ENCODE peak calls at places on chromosomes 16 and 17, in seven cellular contexts. V is fibroblast of lung, Q is kidney epithelial cell, L is upper lobe of right lung, J is type B pancreatic cell, H is neural crest cell, Y is body of pancreas. G is an unnamed sample.

GRCh38 chr17:47839899-47840741 is 953 bp downstream of the SCRN2 start:
- DNase-seq in V (no peak), L (no peak), H (no peak), J (no peak), Y (no peak), Q (no peak), G (no peak)

GRCh38 chr17:48563385-48563838 is 14.7 kb downstream of the HOXB4 start:
- DNase-seq in Y (no peak), V (peak), H (no peak), L (no peak), J (no peak), Q (no peak), G (no peak)

GRCh38 chr17:3558603-3559269 is 1.1 kb upstream of the TRPV3 start:
- DNase-seq in H (no peak), J (no peak), L (no peak), Q (peak), V (peak), Y (no peak), G (peak)

GRCh38 chr17:72761431-72761830 is 331.1 kb downstream of the SLC39A11 start:
- DNase-seq in Y (no peak), Q (no peak), J (no peak), L (no peak), V (no peak), H (no peak), G (no peak)

GRCh38 chr17:30354731-30355130 is 20.9 kb upstream of the TMIGD1 start:
- DNase-seq in Q (no peak), J (no peak), L (no peak), V (no peak), Y (no peak), H (no peak), G (no peak)

GRCh38 chr17:38333635-38334295 is 10.0 kb downstream of the GPR179 start:
- DNase-seq in H (peak), Q (no peak), J (no peak), V (no peak), L (no peak), Y (no peak), G (peak)

GRCh38 chr16:79336437-79337229 is 263.9 kb downstream of the MAF start:
- DNase-seq in J (no peak), Y (no peak), H (no peak), Q (no peak), L (no peak), V (no peak), G (no peak)

GRCh38 chr16:18839555-18839954 is 38.2 kb upstream of the ARL6IP1 start:
- DNase-seq in L (no peak), J (no peak), Q (no peak), Y (no peak), H (no peak), V (no peak), G (no peak)

GRCh38 chr17:19386276-19386863 is 620 bp downstream of the MFAP4 start:
- DNase-seq in Y (peak), L (peak), V (peak), Q (peak), H (no peak), J (no peak), G (no peak)

GRCh38 chr17:55433629-55434422 is 12.2 kb upstream of the MMD start:
- DNase-seq in Q (peak), Y (peak), V (peak), H (no peak), J (no peak), L (no peak), G (peak)

GRCh38 chr16:505479-506245 is 21.9 kb upstream of the CAPN15 start:
- DNase-seq in Y (no peak), Q (no peak), V (no peak), H (no peak), L (no peak), J (no peak), G (no peak)

GRCh38 chr17:47757416-47757815 is 24.4 kb downstream of the TBX21 start:
- DNase-seq in Q (no peak), J (no peak), V (no peak), Y (no peak), L (no peak), H (no peak), G (no peak)

GRCh38 chr17:50491510-50491909 is 12.8 kb downstream of the RSAD1 start:
- DNase-seq in Q (no peak), J (no peak), L (no peak), V (no peak), Y (no peak), H (no peak), G (no peak)

GRCh38 chr16:49075709-49076108 is 205.9 kb downstream of the CBLN1 start:
- DNase-seq in V (no peak), H (no peak), J (no peak), Y (no peak), L (no peak), Q (no peak), G (no peak)

GRCh38 chr16:88923450-88923849 is 53.6 kb downstream of the CBFA2T3 start:
- DNase-seq in Y (no peak), L (no peak), H (no peak), Q (no peak), V (no peak), J (no peak), G (no peak)

GRCh38 chr17:48382989-48383388 is 47.0 kb downstream of the SKAP1 start:
- DNase-seq in H (no peak), V (no peak), L (no peak), Y (no peak), Q (no peak), J (no peak), G (no peak)

GRCh38 chr16:12083625-12084024 is 107.1 kb downstream of the SNX29 start:
- DNase-seq in Y (no peak), V (no peak), H (no peak), L (peak), J (no peak), Q (no peak), G (no peak)

GRCh38 chr17:50638851-50639767 is 4.4 kb downstream of the ABCC3 start:
- DNase-seq in H (no peak), Q (peak), Y (peak), J (no peak), L (peak), V (peak), G (peak)

GRCh38 chr16:2428787-2429036 is 535 bp upstream of the CCNF start:
- DNase-seq in H (no peak), J (no peak), L (no peak), Y (no peak), V (no peak), Q (no peak), G (no peak)

GRCh38 chr16:9869776-9870175 is 312.5 kb downstream of the GRIN2A start:
- DNase-seq in J (no peak), Q (no peak), Y (no peak), L (no peak), H (no peak), V (no peak), G (no peak)

GRCh38 chr17:30187528-30187927 is 48.0 kb downstream of the SLC6A4 start:
- DNase-seq in L (no peak), Y (no peak), H (no peak), V (no peak), J (no peak), Q (no peak), G (no peak)

GRCh38 chr16:88810868-88811599 is 694 bp downstream of the APRT start:
- DNase-seq in V (peak), Y (peak), L (peak), J (no peak), H (peak), Q (peak), G (peak)

GRCh38 chr16:50848755-50849514 is 107.0 kb downstream of the CYLD start:
- DNase-seq in Y (no peak), V (no peak), J (no peak), L (no peak), H (no peak), Q (no peak), G (no peak)

GRCh38 chr16:20073203-20074088 is at the start of gene GPR139:
- DNase-seq in V (no peak), J (no peak), Y (no peak), Q (no peak), H (peak), L (no peak), G (no peak)

GRCh38 chr16:86314402-86315025 is 195.8 kb upstream of the FOXF1 start:
- DNase-seq in H (no peak), L (no peak), Y (no peak), Q (no peak), J (no peak), V (no peak), G (no peak)

GRCh38 chr17:29116652-29117439 is 63.4 kb downstream of the MYO18A start:
- DNase-seq in L (peak), H (peak), Y (peak), Q (no peak), V (peak), J (peak), G (peak)

GRCh38 chr17:47279062-47279801 is 25.6 kb downstream of the ITGB3 start:
- DNase-seq in L (peak), V (peak), H (no peak), Y (peak), J (no peak), Q (peak), G (no peak)

GRCh38 chr17:10745231-10745630 is 15.4 kb upstream of the TMEM220 start:
- DNase-seq in Y (no peak), J (no peak), Q (no peak), V (peak), L (no peak), H (no peak), G (no peak)

GRCh38 chr16:55502801-55503366 is 6.0 kb upstream of the LPCAT2 start:
- DNase-seq in Y (peak), H (peak), L (peak), Q (peak), J (no peak), V (peak), G (peak)

GRCh38 chr16:87635541-87636049 is 33.3 kb downstream of the JPH3 start:
- DNase-seq in H (peak), Y (peak), Q (peak), L (peak), J (no peak), V (peak), G (peak)

GRCh38 chr17:75346906-75347305 is 57.7 kb upstream of the SLC25A19 start:
- DNase-seq in V (peak), Q (no peak), J (no peak), Y (no peak), H (no peak), L (no peak), G (peak)

GRCh38 chr16:63890072-63890471 is 1231.8 kb downstream of the CDH11 start:
- DNase-seq in V (peak), Q (no peak), H (no peak), L (no peak), J (no peak), Y (peak), G (no peak)

GRCh38 chr17:48051706-48052486 is 3.7 kb downstream of the NFE2L1 start:
- DNase-seq in Y (peak), L (no peak), Q (no peak), J (no peak), H (no peak), V (peak), G (no peak)

GRCh38 chr17:42913527-42913926 is 12.9 kb downstream of the G6PC1 start:
- DNase-seq in V (no peak), Y (no peak), Q (no peak), L (no peak), J (no peak), H (no peak), G (no peak)

GRCh38 chr16:9311303-9311954 is 220.0 kb downstream of the HAPSTR1 start:
- DNase-seq in Q (no peak), H (no peak), J (no peak), L (no peak), Y (peak), V (no peak), G (peak)

GRCh38 chr16:2497116-2497630 is 16.6 kb upstream of the ATP6V0C start:
- DNase-seq in L (peak), J (no peak), V (no peak), H (no peak), Y (peak), Q (no peak), G (no peak)

GRCh38 chr17:79053251-79053925 is 21.2 kb upstream of the ENGASE start:
- DNase-seq in Y (no peak), H (no peak), J (no peak), L (peak), V (peak), Q (no peak), G (no peak)

DNA sequence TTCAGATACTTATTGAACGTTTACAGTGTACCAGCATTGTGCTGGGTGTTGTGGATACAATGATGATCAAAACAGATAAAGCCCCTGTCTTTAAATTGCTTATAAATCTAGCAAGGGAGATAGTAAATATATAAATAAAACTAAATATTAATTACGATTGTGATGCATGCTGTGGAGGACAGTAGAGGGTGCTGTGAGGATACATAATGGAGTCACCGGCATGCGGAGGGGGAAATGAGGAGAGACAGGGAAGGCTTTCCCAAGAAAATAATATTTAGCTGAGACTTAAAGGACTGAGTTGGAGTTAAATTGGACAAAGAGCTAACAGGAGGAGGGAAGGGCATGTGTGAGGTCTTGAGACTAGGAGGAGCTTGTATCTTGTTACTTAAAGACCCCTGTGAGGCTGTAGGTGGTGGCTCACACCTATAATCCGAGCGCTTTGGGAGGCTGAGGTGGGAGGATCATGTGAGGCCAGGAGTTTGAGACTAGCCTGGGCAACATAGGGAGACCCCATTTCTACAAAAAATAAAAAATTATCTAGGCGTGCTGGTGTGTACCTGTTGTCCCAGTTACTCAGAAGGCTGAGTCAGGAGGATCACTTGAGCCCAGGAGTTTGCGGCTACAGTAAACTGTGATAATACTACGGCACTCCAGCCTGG is 2.4 kb downstream of the DHRS7B start:
- DNase-seq in Q (no peak), J (no peak), H (no peak), Y (peak), L (no peak), V (peak), G (peak)
- TF ChIP-seq CTCF in Q (peak), J (peak), H (peak), Y (peak), L (peak), V (peak), G (no peak)

GRCh38 chr17:62001105-62001504 is 64.0 kb downstream of the MED13 start:
- DNase-seq in H (no peak), Q (no peak), J (no peak), Y (no peak), L (no peak), V (no peak), G (no peak)
- TF ChIP-seq CTCF in H (no peak), Q (no peak), J (no peak), Y (no peak), L (no peak), V (no peak), G (no peak)

DNA sequence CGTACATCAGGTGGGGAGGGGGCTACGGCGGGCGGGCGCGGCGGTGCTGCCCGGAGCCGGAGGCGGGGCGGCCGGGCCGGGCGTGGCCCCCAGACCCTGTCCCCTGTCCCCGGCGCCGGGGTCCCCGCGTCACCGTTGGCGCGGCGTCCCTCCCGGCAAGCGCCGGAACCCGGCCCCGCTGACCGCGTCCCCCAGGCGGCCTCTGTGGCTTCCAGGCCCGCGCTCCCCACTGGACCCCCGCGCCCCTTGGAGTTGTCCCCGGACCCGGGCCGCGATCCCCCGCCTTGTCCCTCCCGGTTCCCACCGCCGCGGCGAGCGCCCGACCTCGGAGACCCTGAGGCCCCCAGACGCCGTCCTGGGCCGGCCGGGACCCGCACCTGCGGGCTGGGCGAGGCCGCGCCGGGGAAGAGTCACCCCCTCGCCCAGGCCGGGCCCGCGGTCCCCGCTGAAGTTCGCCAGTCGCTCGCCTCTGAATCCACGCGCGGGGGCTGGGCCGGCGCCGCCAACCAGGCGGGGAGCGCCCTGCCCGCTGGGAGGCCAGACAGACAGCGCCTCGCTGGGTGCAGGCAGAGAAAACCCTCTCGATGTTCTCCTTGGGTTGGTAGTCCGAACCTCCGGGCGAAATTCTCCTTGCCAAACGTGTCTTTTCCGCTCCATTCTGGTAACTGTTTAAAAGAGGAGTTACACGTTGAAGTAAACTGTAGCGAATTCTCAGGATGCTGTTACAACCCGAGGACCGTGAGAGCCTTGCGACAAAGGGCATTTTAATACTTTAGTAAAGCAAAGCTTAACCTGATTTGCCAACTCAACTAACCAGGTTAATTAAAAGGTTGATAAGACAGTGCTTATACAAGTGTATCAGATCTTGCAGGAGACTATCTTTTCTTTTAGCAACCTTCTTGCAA is 761 bp downstream of the GAN start:
- DNase-seq in V (peak), H (peak), Q (no peak), Y (peak), L (peak), J (peak), G (peak)
- TF ChIP-seq CTCF in V (peak), H (no peak), Q (no peak), Y (peak), L (no peak), J (no peak), G (no peak)

DNA sequence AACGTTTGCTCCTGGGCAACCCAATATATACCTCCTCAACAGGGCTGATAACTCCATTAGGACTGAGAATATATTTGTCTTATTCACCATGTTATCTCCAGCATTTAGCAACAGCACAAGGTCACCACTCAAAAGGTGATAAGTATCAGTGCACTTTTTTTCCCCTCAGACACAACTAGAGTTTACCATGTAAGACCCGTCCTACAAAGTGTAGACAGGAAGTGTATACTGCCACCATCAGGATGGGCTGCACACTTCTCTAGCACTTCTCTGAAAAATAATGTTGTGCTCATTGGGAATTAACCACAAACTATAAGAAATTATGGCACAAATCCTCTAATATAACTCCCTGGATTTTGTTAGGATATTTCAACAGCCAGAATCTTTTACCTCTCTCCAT is 5.7 kb upstream of the VAT1L start:
- DNase-seq in Y (no peak), Q (no peak), V (no peak), J (no peak), H (no peak), L (no peak), G (no peak)
- TF ChIP-seq CTCF in Y (peak), Q (peak), V (no peak), J (peak), H (peak), L (peak), G (no peak)

GRCh38 chr17:81436294-81436849 is 41.1 kb downstream of the BAHCC1 start:
- DNase-seq in Y (no peak), L (no peak), Q (no peak), H (no peak), V (no peak), J (no peak), G (no peak)
- TF ChIP-seq CTCF in Y (no peak), L (no peak), Q (no peak), H (no peak), V (no peak), J (no peak), G (no peak)

GRCh38 chr16:30371248-30371816 is 1.0 kb upstream of the TBC1D10B start:
- DNase-seq in L (no peak), Q (no peak), Y (no peak), H (no peak), V (no peak), J (no peak), G (no peak)
- TF ChIP-seq CTCF in L (no peak), Q (no peak), Y (no peak), H (peak), V (no peak), J (peak), G (no peak)

GRCh38 chr17:13581925-13582324 is 19.8 kb downstream of the HS3ST3A1 start:
- DNase-seq in Y (no peak), H (no peak), Q (no peak), V (peak), J (no peak), L (no peak), G (no peak)

GRCh38 chr17:13572581-13572980 is 29.1 kb downstream of the HS3ST3A1 start:
- DNase-seq in H (no peak), J (no peak), V (no peak), L (no peak), Q (no peak), Y (no peak), G (no peak)

GRCh38 chr17:13575466-13575865 is 26.3 kb downstream of the HS3ST3A1 start:
- DNase-seq in Q (no peak), V (no peak), L (no peak), H (no peak), J (no peak), Y (no peak), G (no peak)

GRCh38 chr17:13575922-13576419 is 25.8 kb downstream of the HS3ST3A1 start:
- DNase-seq in J (no peak), H (no peak), Y (no peak), L (no peak), V (peak), Q (no peak), G (no peak)

GRCh38 chr17:13576661-13577526 is 24.8 kb downstream of the HS3ST3A1 start:
- DNase-seq in Q (no peak), Y (no peak), H (no peak), V (no peak), J (no peak), L (no peak), G (no peak)
- TF ChIP-seq CTCF in Q (no peak), Y (no peak), H (no peak), V (no peak), J (no peak), L (no peak), G (no peak)

GRCh38 chr17:80942360-80943345 is 49.0 kb upstream of the CHMP6 start:
- DNase-seq in Q (no peak), L (peak), H (no peak), V (peak), J (no peak), Y (peak), G (no peak)
- TF ChIP-seq CTCF in Q (no peak), L (no peak), H (no peak), V (peak), J (no peak), Y (no peak), G (no peak)

GRCh38 chr16:30957456-30958163 is at the start of gene SETD1A:
- DNase-seq in J (peak), H (peak), Y (peak), V (peak), Q (peak), L (peak), G (peak)
- TF ChIP-seq CTCF in J (peak), H (no peak), Y (no peak), V (no peak), Q (no peak), L (no peak), G (no peak)

DNA sequence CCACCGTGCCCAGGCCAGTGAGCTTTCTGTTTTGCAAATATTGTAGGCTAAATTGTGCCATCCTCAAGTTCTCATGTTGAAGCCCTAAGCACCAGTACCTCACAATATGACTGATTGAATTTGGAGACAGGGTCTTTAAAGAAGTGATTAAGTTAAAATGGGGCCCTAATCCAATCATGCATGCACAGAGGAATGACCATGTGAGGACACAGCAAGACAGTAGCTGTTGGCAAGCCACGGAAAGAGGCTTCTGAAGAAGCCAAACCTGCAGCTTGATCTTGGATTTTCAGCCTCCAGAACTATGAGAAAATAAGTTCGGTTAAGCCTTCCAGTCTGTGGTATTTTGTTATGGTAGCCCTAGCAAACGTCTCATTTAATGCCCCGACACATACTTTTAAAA is 24.9 kb downstream of the TOM1L2 start:
- DNase-seq in Y (no peak), J (no peak), V (no peak), H (no peak), L (no peak), Q (no peak), G (no peak)
- TF ChIP-seq CTCF in Y (no peak), J (no peak), V (no peak), H (no peak), L (no peak), Q (no peak), G (no peak)

G was measured in Calu3.